ENCODE peak calls at places on chromosomes 3 and 15, in seven cellular contexts. K is fibroblast of lung, B is IMR-90, P is neural progenitor cell, A is mammary epithelial cell, X is GM23248, U is astrocyte. I is an unnamed sample. For H4K20me1, the result is how much of the 10 kb centered on the place peaks cover.

GRCh38 chr3:43895573-43895972 is 204.8 kb downstream of the ABHD5 start:
- DNase-seq in K (no peak), B (no peak), P (no peak), A (no peak), X (no peak), U (no peak), I (no peak)

GRCh38 chr15:44296625-44297524 is 8.4 kb downstream of the GOLM2 start:
- DNase-seq in K (peak), B (peak), P (no peak), A (peak), X (peak), U (peak), I (peak)

GRCh38 chr3:119292666-119293065 is 1.5 kb upstream of the ARHGAP31 start:
- DNase-seq in K (no peak), B (no peak), P (no peak), A (no peak), X (no peak), U (no peak), I (no peak)

GRCh38 chr15:25178835-25179672 is 224.3 kb downstream of the SNRPN start:
- DNase-seq in K (no peak), B (no peak), P (no peak), A (no peak), X (no peak), U (no peak), I (peak)

GRCh38 chr3:23601020-23601822 is 204.5 kb upstream of the UBE2E1 start:
- DNase-seq in K (peak), B (peak), P (no peak), A (no peak), X (peak), U (peak), I (no peak)

GRCh38 chr3:94413721-94414106 is 350.9 kb downstream of the NSUN3 start:
- DNase-seq in K (peak), B (peak), P (no peak), A (peak), X (peak), U (peak), I (no peak)

GRCh38 chr15:101313041-101313761 is 18.2 kb upstream of the SNRPA1 start:
- DNase-seq in K (no peak), B (no peak), P (no peak), A (no peak), X (no peak), U (no peak), I (peak)

GRCh38 chr15:25061808-25062550 is 107.2 kb downstream of the SNRPN start:
- DNase-seq in K (no peak), B (no peak), P (no peak), A (no peak), X (no peak), U (no peak), I (peak)

GRCh38 chr3:19937459-19938362 is 3.7 kb upstream of the EFHB start:
- DNase-seq in K (no peak), B (peak), P (no peak), A (peak), X (no peak), U (peak), I (no peak)

GRCh38 chr3:56342475-56342874 is 125.8 kb downstream of the ERC2 start:
- DNase-seq in K (no peak), B (no peak), P (no peak), A (peak), X (no peak), U (no peak), I (no peak)

GRCh38 chr3:194231840-194232832 is 96.2 kb downstream of the HES1 start:
- DNase-seq in K (no peak), B (no peak), P (no peak), A (peak), X (no peak), U (no peak), I (no peak)

GRCh38 chr3:113054552-113054951 is 63.8 kb downstream of the GTPBP8 start:
- DNase-seq in K (peak), B (peak), P (no peak), A (peak), X (peak), U (peak), I (peak)

GRCh38 chr3:107392549-107393165 is 15.4 kb downstream of the CCDC54 start:
- DNase-seq in K (peak), B (peak), P (no peak), A (peak), X (peak), U (peak), I (peak)

GRCh38 chr3:171804618-171805389 is 5.5 kb downstream of the PLD1 start:
- DNase-seq in K (peak), B (no peak), P (no peak), A (no peak), X (peak), U (peak), I (peak)

GRCh38 chr3:101842245-101842934 is 6.9 kb upstream of the NFKBIZ start:
- DNase-seq in K (no peak), B (no peak), P (peak), A (no peak), X (no peak), U (peak), I (no peak)

GRCh38 chr15:66927326-66928077 is 137.9 kb upstream of the SMAD3 start:
- DNase-seq in K (no peak), B (peak), P (no peak), A (no peak), X (peak), U (no peak), I (no peak)

GRCh38 chr15:98706986-98707385 is 58.6 kb downstream of the IGF1R start:
- DNase-seq in K (no peak), B (no peak), P (no peak), A (no peak), X (no peak), U (no peak), I (no peak)

GRCh38 chr15:98705070-98705469 is 56.7 kb downstream of the IGF1R start:
- DNase-seq in K (no peak), B (no peak), P (no peak), A (no peak), X (no peak), U (no peak), I (no peak)

GRCh38 chr15:98708191-98708590 is 59.9 kb downstream of the IGF1R start:
- DNase-seq in K (no peak), B (no peak), P (no peak), A (no peak), X (no peak), U (no peak), I (no peak)

GRCh38 chr15:98703291-98703690 is 55.0 kb downstream of the IGF1R start:
- DNase-seq in K (no peak), B (no peak), P (no peak), A (no peak), X (no peak), U (no peak), I (no peak)

DNA sequence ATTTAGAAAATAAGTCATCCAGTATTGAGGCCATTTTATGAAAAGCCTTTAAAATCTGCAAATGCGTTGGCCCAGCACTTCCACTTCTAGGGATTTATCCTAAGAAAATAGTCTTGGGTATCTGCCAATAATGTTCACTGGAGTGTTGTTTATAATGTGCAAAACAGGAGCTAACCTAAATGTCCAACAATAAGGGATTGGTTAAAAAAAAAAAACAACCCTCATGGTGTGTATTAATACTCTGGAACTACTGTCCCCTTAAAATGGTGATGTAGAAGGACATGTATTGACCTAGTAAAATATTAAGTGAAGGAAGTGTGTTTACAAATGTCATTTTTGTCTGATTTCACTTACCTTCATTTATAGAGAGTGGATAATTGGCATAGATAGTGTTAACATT is 58.0 kb downstream of the IGF1R start:
- DNase-seq in K (peak), B (no peak), P (no peak), A (no peak), X (no peak), U (no peak), I (no peak)
- H4K20me1 ChIP-seq in K (under half), B (half or more), P (half or more), A (under half), X (under half), U (half or more), I (under half)

GRCh38 chr3:184200825-184201224 is 14.8 kb downstream of the ABCF3 start:
- DNase-seq in K (no peak), B (no peak), P (no peak), A (no peak), X (no peak), U (no peak), I (no peak)
- H3K4me2 ChIP-seq in K (no peak), B (no peak), P (no peak), A (no peak), X (no peak), U (no peak), I (no peak)

DNA sequence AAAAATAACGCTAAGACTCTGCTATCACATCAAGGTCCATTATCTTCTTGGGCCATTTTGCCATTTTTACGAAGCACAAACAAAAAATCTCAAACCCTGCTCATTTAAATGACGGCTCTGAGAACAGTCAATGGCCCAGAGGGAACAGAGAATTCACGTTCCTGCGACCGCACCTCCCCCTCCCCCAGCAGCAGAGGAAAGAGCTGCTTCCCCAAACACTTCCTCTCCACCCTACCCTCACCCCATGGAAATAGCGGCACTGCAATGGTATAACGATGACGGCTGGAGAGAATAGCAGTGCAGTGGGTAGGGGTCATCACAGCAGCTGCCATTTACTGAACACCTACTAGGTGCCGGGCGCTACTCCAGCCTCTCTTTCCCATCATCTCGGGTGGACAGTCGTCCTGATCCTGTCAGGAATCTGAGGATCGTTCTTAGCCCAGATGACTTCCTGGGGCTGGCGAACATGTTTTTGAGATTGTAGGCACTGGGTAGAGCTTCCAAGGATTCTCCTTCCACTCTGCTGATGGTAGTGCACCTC is 113.3 kb downstream of the IQSEC1 start:
- DNase-seq in K (no peak), B (no peak), P (no peak), A (no peak), X (no peak), U (no peak), I (no peak)
- H4K20me1 ChIP-seq in K (under half), B (half or more), P (half or more), A (under half), X (under half), U (half or more), I (half or more)

GRCh38 chr15:63911160-63911559 is 77.4 kb upstream of the HERC1 start:
- DNase-seq in K (no peak), B (no peak), P (no peak), A (no peak), X (no peak), U (no peak), I (no peak)

GRCh38 chr15:63907521-63907920 is 73.8 kb upstream of the HERC1 start:
- DNase-seq in K (no peak), B (no peak), P (no peak), A (no peak), X (no peak), U (no peak), I (no peak)

GRCh38 chr15:63908281-63908680 is 74.5 kb upstream of the HERC1 start:
- DNase-seq in K (no peak), B (no peak), P (no peak), A (no peak), X (no peak), U (no peak), I (no peak)

GRCh38 chr15:63909819-63910437 is 76.2 kb upstream of the HERC1 start:
- DNase-seq in K (peak), B (peak), P (no peak), A (no peak), X (peak), U (peak), I (peak)

DNA sequence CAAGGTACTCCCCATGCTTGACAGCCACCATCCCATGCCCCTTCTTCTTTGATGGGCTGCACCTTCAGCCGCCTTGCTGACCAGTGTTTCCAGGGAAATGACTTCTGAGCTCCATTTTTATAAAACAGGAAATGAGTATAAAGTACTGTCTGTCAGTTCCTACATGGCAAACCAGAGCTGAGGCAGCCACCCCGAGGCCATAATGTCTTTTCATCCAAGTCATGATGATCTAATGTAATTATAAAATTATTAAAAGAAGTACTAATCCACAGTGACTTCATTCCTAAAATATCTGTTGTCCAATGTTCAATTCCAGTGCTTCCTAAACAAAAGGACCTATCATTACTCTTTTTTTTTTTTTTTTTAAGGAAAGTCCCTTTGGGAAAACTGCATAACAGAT is 75.2 kb upstream of the HERC1 start:
- DNase-seq in K (no peak), B (peak), P (no peak), A (peak), X (peak), U (peak), I (peak)
- H3K4me2 ChIP-seq in K (no peak), B (no peak), P (no peak), A (peak), X (peak), U (no peak), I (no peak)

DNA sequence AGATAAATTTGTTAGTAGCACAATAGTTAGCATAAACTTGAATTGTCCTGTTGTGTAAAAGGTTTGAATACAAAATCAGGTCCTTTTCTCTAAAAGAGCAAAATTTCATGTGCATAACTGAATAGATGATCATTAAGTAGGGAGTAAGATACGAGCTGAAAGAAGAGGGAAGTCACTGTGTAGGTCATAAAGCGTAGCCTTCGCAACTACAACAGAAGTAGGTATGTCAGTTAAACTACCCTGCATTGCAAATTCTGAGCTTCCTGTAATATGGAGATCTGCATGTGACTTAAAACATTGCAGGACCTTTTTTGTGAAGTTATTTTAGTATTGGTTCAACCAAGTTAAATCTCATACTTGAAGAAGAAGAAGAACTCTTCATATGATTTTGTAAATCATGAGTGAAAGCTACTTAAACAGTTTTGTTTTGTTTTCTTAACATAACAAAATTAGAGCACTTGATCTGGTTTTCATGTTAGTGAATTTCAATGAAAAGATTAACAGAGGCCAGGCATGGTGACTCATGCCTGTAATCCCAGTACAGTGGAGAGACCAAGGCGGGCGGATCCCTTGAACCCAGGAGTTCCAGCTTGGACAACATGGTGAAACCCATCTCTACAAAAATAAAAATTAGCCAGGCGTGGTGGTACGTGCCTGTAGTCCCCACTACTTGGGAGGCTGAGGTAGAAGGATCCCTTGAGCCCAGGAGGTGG is 26.4 kb downstream of the ARMC8 start:
- DNase-seq in K (no peak), B (peak), P (no peak), A (no peak), X (no peak), U (no peak), I (no peak)
- H4K20me1 ChIP-seq in K (under half), B (under half), P (half or more), A (under half), X (under half), U (under half), I (under half)